ENCODE peak calls at places on chromosome 12, in nine cellular contexts. L, E, B, K, Y, O, W, V and J are unnamed samples.
A peak's percentile ranks its signal among the peaks of the same experiment; 100 is the strongest.

GRCh38 chr12:97837401-97837800 is 374.8 kb downstream of the RMST start:
- DNase-seq in L (no peak), E (no peak), B (no peak), K (peak; percentile 70), Y (peak; percentile 12), O (no peak), W (no peak), V (no peak), J (no peak)

GRCh38 chr12:92955997-92956663 is 27.0 kb upstream of the EEA1 start:
- DNase-seq in L (no peak), E (no peak), B (no peak), K (no peak), Y (peak; percentile 89), O (peak; percentile 62), W (no peak), V (no peak), J (no peak)

GRCh38 chr12:113504917-113505316 is 33.2 kb upstream of the LHX5 start:
- DNase-seq in L (no peak), E (no peak), B (no peak), K (no peak), Y (no peak), O (no peak), W (no peak), V (no peak), J (no peak)

GRCh38 chr12:69698769-69699540 is at the start of gene BEST3:
- DNase-seq in L (no peak), E (no peak), B (no peak), K (peak; percentile 56), Y (no peak), O (no peak), W (no peak), V (no peak), J (no peak)

GRCh38 chr12:119412811-119413794 is 78.6 kb downstream of the CCDC60 start:
- DNase-seq in L (peak; percentile 82), E (peak; percentile 87), B (peak; percentile 80), K (peak; percentile 74), Y (peak; percentile 70), O (peak; percentile 71), W (peak; percentile 82), V (no peak), J (no peak)

GRCh38 chr12:106282457-106283097 is 20.0 kb upstream of the TCP11L2 start:
- DNase-seq in L (peak; percentile 67), E (peak; percentile 50), B (peak; percentile 59), K (peak; percentile 78), Y (peak; percentile 68), O (peak; percentile 40), W (peak; percentile 39), V (no peak), J (no peak)

GRCh38 chr12:13071305-13072280 is 27.4 kb downstream of the FAM234B start:
- DNase-seq in L (no peak), E (no peak), B (no peak), K (no peak), Y (no peak), O (no peak), W (no peak), V (no peak), J (no peak)

GRCh38 chr12:70852416-70853150 is 68.0 kb downstream of the PTPRR start:
- DNase-seq in L (no peak), E (no peak), B (no peak), K (no peak), Y (no peak), O (no peak), W (no peak), V (no peak), J (no peak)

GRCh38 chr12:43884683-43885410 is 49.0 kb downstream of the TMEM117 start:
- DNase-seq in L (no peak), E (no peak), B (peak; percentile 35), K (no peak), Y (no peak), O (no peak), W (no peak), V (no peak), J (no peak)

DNA sequence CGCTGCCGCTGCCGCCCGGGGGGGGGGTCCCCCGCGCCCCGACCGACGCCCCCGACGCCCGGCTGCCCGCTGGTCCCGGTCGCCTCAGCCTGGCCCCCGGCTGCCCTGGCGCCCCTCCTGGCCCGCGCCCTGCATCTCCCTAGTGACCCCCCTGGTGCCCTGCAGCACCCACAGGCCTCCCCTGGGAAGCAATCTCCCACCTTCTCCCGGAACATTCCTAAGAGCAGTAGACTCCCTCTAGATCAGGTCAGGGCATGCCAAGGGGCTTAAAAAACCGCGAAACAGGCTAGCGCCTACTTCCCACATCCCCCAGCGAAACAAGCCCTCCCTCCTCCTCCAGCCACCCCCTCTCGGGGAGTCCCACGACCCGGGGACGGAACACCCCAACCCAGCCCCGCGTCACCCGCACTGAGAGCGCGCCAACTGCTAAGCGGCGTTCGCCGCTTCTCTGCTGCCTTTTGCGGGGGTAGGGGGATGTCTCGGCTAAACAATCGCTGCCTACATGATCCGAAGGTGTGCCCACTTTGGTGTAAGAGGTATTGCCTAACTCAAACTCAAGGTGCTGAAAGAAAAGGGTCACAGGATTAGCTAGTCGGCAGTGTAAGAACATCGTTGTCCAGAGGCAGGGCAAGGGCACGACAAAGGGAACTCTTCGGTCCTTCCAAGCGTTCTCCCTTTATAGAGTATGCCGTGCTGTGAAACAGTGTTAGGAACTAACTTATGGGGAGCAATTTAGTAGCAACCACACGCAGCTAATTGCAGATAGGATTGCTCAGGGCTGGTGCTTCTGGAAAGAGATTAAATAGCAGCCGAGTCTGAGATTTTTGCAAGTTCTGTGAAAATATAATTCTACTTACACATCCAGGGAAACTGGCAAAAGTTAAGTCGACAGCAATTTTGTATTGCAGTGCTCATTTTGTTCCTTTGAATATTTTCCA is 617 bp upstream of the NTN4 start:
- DNase-seq in L (peak; percentile 62), E (peak; percentile 61), B (peak; percentile 42), K (peak; percentile 64), Y (no peak), O (no peak), W (peak; percentile 46), V (no peak), J (peak; percentile 26)
- TF ChIP-seq CTCF in L (no peak), E (no peak), B (no peak), K (no peak), Y (no peak), O (no peak), W (no peak), V (no peak), J (no peak)

DNA sequence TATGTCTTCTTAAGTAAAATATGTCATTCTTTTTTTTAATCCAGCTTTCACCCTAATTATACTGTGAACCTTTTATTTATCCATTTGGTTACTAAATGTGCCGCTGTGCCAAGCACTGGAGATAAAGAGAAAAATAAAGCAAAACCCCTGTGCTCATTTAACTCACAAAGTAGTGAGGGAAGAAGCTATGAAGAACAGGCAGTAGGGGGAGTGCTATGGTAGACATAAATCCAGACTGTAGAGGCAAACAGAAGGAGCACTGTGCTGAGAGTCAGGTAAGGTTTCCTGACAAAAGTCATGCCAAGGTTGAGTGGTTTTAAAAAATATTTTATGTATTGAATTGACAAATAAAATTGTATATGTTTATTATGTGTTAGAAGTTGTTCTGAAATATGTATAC is 188.5 kb upstream of the SYT10 start:
- DNase-seq in L (no peak), E (no peak), B (no peak), K (peak; percentile 26), Y (no peak), O (no peak), W (no peak), V (no peak), J (no peak)
- TF ChIP-seq CTCF in L (no peak), E (no peak), B (no peak), K (peak; percentile 57), Y (no peak), O (peak; percentile 13), W (no peak), V (no peak), J (no peak)

GRCh38 chr12:116881867-116882507 is 746 bp upstream of the HRK start:
- DNase-seq in L (no peak), E (no peak), B (no peak), K (no peak), Y (no peak), O (no peak), W (peak; percentile 13), V (no peak), J (no peak)

GRCh38 chr12:116879509-116880212 is 1.6 kb downstream of the HRK start:
- DNase-seq in L (no peak), E (no peak), B (no peak), K (no peak), Y (no peak), O (no peak), W (peak; percentile 59), V (no peak), J (peak; percentile 24)

GRCh38 chr12:116881325-116881866 is at the start of gene HRK:
- DNase-seq in L (no peak), E (peak; percentile 48), B (no peak), K (no peak), Y (peak; percentile 27), O (no peak), W (no peak), V (no peak), J (no peak)

GRCh38 chr12:116880213-116880816 is 926 bp downstream of the HRK start:
- DNase-seq in L (no peak), E (no peak), B (no peak), K (no peak), Y (no peak), O (no peak), W (no peak), V (no peak), J (peak; percentile 18)

GRCh38 chr12:116880817-116881324 is 370 bp downstream of the HRK start:
- DNase-seq in L (no peak), E (peak; percentile 57), B (peak; percentile 84), K (peak; percentile 72), Y (peak; percentile 42), O (no peak), W (peak; percentile 74), V (no peak), J (peak; percentile 53)
- TF ChIP-seq CTCF in L (no peak), E (no peak), B (no peak), K (no peak), Y (no peak), O (no peak), W (no peak), V (no peak), J (no peak)

GRCh38 chr12:47071241-47071852 is 8.1 kb upstream of the PCED1B start:
- DNase-seq in L (no peak), E (no peak), B (peak; percentile 26), K (peak; percentile 35), Y (no peak), O (no peak), W (no peak), V (no peak), J (no peak)
- TF ChIP-seq CTCF in L (no peak), E (peak; percentile 43), B (peak; percentile 52), K (peak; percentile 76), Y (peak; percentile 64), O (peak; percentile 68), W (peak; percentile 47), V (no peak), J (no peak)

DNA sequence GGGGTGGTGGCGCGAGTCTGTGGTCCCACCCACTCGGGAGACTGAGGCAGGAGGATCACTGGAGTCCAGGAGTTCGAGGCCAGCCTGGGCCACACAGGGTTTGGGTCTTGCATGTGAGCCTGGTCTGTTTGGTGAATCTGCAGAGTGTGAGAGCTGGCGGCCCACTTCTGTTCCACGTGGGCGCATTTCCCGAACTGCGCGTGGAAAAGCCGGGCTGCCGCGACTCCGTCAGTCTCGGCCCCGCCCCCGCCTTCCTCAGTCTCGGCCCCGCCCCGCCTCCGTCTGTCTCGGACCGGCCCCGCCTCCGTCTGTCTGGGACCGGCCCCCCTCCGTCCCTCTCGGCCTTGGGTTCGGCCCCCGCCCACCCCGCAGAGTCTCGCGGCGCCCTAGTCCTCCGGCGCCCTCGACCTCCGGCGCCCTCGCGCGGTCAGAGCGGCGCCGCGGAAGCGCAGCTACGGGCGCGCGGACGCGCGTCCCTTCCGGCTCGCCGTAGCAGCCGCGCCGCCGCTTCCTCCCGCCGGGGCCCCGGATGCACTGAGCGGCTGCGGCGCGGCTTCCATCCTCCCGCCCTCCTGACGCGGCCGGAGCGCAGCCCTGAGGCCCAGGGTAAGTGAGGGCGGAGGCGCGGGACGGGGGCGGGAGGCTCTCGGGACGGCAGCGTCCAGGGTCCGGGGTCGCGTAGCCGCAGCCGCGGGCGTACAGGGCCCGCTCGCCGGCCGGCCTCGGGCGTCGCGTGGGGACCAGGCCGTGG is at the start of gene EP400:
- DNase-seq in L (peak; percentile 98), E (peak; percentile 98), B (peak; percentile 99), K (peak; percentile 97), Y (peak; percentile 95), O (peak; percentile 86), W (peak; percentile 96), V (peak; percentile 95), J (peak; percentile 92)
- TF ChIP-seq CTCF in L (no peak), E (peak; percentile 58), B (peak; percentile 37), K (peak; percentile 60), Y (no peak), O (no peak), W (peak; percentile 7), V (no peak), J (no peak)